ENCODE peak calls at places on chromosome 5, in five cellular contexts. One of them, this sample, is unnamed.

GRCh38 chr5:16666861-16667481 is 50.2 kb upstream of the RETREG1 start:
- DNase-seq in heart right ventricle: peak; percentile 58
- DNase-seq in H1: no peak
- DNase-seq in pancreas: no peak
- DNase-seq in uterus: no peak
- DNase-seq in this sample: no peak

GRCh38 chr5:81789033-81789432 is 38.1 kb upstream of the SSBP2 start:
- DNase-seq in heart right ventricle: no peak
- DNase-seq in H1: no peak
- DNase-seq in pancreas: no peak
- DNase-seq in uterus: no peak
- DNase-seq in this sample: no peak

GRCh38 chr5:150082364-150082763 is 4.0 kb downstream of the CSF1R start:
- DNase-seq in heart right ventricle: no peak
- DNase-seq in H1: no peak
- DNase-seq in pancreas: no peak
- DNase-seq in uterus: no peak
- DNase-seq in this sample: no peak

GRCh38 chr5:71874521-71874920 is 155.4 kb downstream of the CARTPT start:
- DNase-seq in heart right ventricle: no peak
- DNase-seq in H1: no peak
- DNase-seq in pancreas: no peak
- DNase-seq in uterus: no peak
- DNase-seq in this sample: no peak

GRCh38 chr5:5313081-5313736 is 109.3 kb upstream of the ICE1 start:
- DNase-seq in heart right ventricle: no peak
- DNase-seq in H1: no peak
- DNase-seq in pancreas: no peak
- DNase-seq in uterus: no peak
- DNase-seq in this sample: no peak

GRCh38 chr5:59799668-59800374 is 93.7 kb downstream of the PDE4D start:
- DNase-seq in heart right ventricle: no peak
- DNase-seq in H1: no peak
- DNase-seq in pancreas: no peak
- DNase-seq in uterus: no peak
- DNase-seq in this sample: no peak

GRCh38 chr5:54443264-54443663 is 12.2 kb upstream of the HSPB3 start:
- DNase-seq in heart right ventricle: no peak
- DNase-seq in H1: no peak
- DNase-seq in pancreas: no peak
- DNase-seq in uterus: no peak
- DNase-seq in this sample: no peak

GRCh38 chr5:72618699-72619098 is 111.5 kb upstream of the ZNF366 start:
- DNase-seq in heart right ventricle: no peak
- DNase-seq in H1: no peak
- DNase-seq in pancreas: no peak
- DNase-seq in uterus: no peak
- DNase-seq in this sample: no peak

GRCh38 chr5:56126487-56127179 is 106.5 kb downstream of the ANKRD55 start:
- DNase-seq in heart right ventricle: no peak
- DNase-seq in H1: no peak
- DNase-seq in pancreas: no peak
- DNase-seq in uterus: no peak
- DNase-seq in this sample: no peak

GRCh38 chr5:144156767-144157171 is 13.7 kb downstream of the YIPF5 start:
- DNase-seq in heart right ventricle: no peak
- DNase-seq in H1: no peak
- DNase-seq in pancreas: no peak
- DNase-seq in uterus: no peak
- DNase-seq in this sample: no peak

GRCh38 chr5:112628219-112628618 is 109.5 kb upstream of the APC start:
- DNase-seq in heart right ventricle: no peak
- DNase-seq in H1: no peak
- DNase-seq in pancreas: no peak
- DNase-seq in uterus: no peak
- DNase-seq in this sample: no peak

GRCh38 chr5:231661-232060 is 13.5 kb downstream of the SDHA start:
- DNase-seq in heart right ventricle: no peak
- DNase-seq in H1: no peak
- DNase-seq in pancreas: no peak
- DNase-seq in uterus: no peak
- DNase-seq in this sample: no peak

GRCh38 chr5:67268233-67269011 is 71.8 kb upstream of the CD180 start:
- DNase-seq in heart right ventricle: peak; percentile 61
- DNase-seq in H1: no peak
- DNase-seq in pancreas: peak; percentile 52
- DNase-seq in uterus: peak; percentile 83
- DNase-seq in this sample: peak; percentile 67

GRCh38 chr5:85500869-85501268 is 1116.2 kb upstream of the EDIL3 start:
- DNase-seq in heart right ventricle: no peak
- DNase-seq in H1: no peak
- DNase-seq in pancreas: no peak
- DNase-seq in uterus: no peak
- DNase-seq in this sample: no peak

GRCh38 chr5:44183753-44184152 is 205.5 kb downstream of the FGF10 start:
- DNase-seq in heart right ventricle: no peak
- DNase-seq in H1: no peak
- DNase-seq in pancreas: no peak
- DNase-seq in uterus: no peak
- DNase-seq in this sample: no peak

GRCh38 chr5:74441616-74442015 is 198.9 kb downstream of the ENC1 start:
- DNase-seq in heart right ventricle: no peak
- DNase-seq in H1: no peak
- DNase-seq in pancreas: no peak
- DNase-seq in uterus: no peak
- DNase-seq in this sample: no peak

GRCh38 chr5:40634593-40634992 is 45.1 kb upstream of the PTGER4 start:
- DNase-seq in heart right ventricle: no peak
- DNase-seq in H1: no peak
- DNase-seq in pancreas: peak; percentile 22
- DNase-seq in uterus: no peak
- DNase-seq in this sample: no peak

GRCh38 chr5:37492778-37493555 is 113.8 kb downstream of the WDR70 start:
- DNase-seq in heart right ventricle: no peak
- DNase-seq in H1: no peak
- DNase-seq in pancreas: no peak
- DNase-seq in uterus: no peak
- DNase-seq in this sample: no peak

GRCh38 chr5:98993512-98993911 is 64.7 kb upstream of the CHD1 start:
- DNase-seq in heart right ventricle: no peak
- DNase-seq in H1: no peak
- DNase-seq in pancreas: no peak
- DNase-seq in uterus: no peak
- DNase-seq in this sample: no peak

GRCh38 chr5:94276751-94277150 is 341.7 kb downstream of the KIAA0825 start:
- DNase-seq in heart right ventricle: no peak
- DNase-seq in H1: no peak
- DNase-seq in pancreas: no peak
- DNase-seq in uterus: no peak
- DNase-seq in this sample: no peak

GRCh38 chr5:76622973-76623596 is at the start of gene F2RL2:
- DNase-seq in heart right ventricle: no peak
- DNase-seq in H1: no peak
- DNase-seq in pancreas: no peak
- DNase-seq in uterus: peak; percentile 40
- DNase-seq in this sample: no peak

GRCh38 chr5:169880012-169880673 is 100.2 kb downstream of the INSYN2B start:
- DNase-seq in heart right ventricle: no peak
- DNase-seq in H1: no peak
- DNase-seq in pancreas: no peak
- DNase-seq in uterus: no peak
- DNase-seq in this sample: no peak

GRCh38 chr5:157857821-157858526 is 971 bp downstream of the CLINT1 start:
- DNase-seq in heart right ventricle: no peak
- DNase-seq in H1: no peak
- DNase-seq in pancreas: no peak
- DNase-seq in uterus: no peak
- DNase-seq in this sample: no peak

GRCh38 chr5:78569441-78569840 is 79.1 kb downstream of the LHFPL2 start:
- DNase-seq in heart right ventricle: peak; percentile 28
- DNase-seq in H1: no peak
- DNase-seq in pancreas: peak; percentile 86
- DNase-seq in uterus: peak; percentile 59
- DNase-seq in this sample: peak; percentile 80

GRCh38 chr5:141870871-141871270 is 7.3 kb downstream of the PCDH1 start:
- DNase-seq in heart right ventricle: no peak
- DNase-seq in H1: no peak
- DNase-seq in pancreas: no peak
- DNase-seq in uterus: no peak
- DNase-seq in this sample: no peak

GRCh38 chr5:142926549-142926948 is 156.4 kb downstream of the ARHGAP26 start:
- DNase-seq in heart right ventricle: no peak
- DNase-seq in H1: no peak
- DNase-seq in pancreas: no peak
- DNase-seq in uterus: no peak
- DNase-seq in this sample: no peak

GRCh38 chr5:78541058-78541624 is 107.4 kb downstream of the LHFPL2 start:
- DNase-seq in heart right ventricle: no peak
- DNase-seq in H1: no peak
- DNase-seq in pancreas: no peak
- DNase-seq in uterus: no peak
- DNase-seq in this sample: no peak

GRCh38 chr5:170216262-170216864 is 16.4 kb upstream of the C5orf58 start:
- DNase-seq in heart right ventricle: no peak
- DNase-seq in H1: no peak
- DNase-seq in pancreas: no peak
- DNase-seq in uterus: no peak
- DNase-seq in this sample: no peak

GRCh38 chr5:91928751-91929521 is 545.8 kb upstream of the ARRDC3 start:
- DNase-seq in heart right ventricle: no peak
- DNase-seq in H1: no peak
- DNase-seq in pancreas: no peak
- DNase-seq in uterus: no peak
- DNase-seq in this sample: no peak

GRCh38 chr5:50420343-50420935 is 20.6 kb downstream of the EMB start:
- DNase-seq in heart right ventricle: no peak
- DNase-seq in H1: no peak
- DNase-seq in pancreas: no peak
- DNase-seq in uterus: no peak
- DNase-seq in this sample: no peak

GRCh38 chr5:145947581-145947980 is 11.2 kb downstream of the SH3RF2 start:
- DNase-seq in heart right ventricle: no peak
- DNase-seq in H1: no peak
- DNase-seq in pancreas: no peak
- DNase-seq in uterus: no peak
- DNase-seq in this sample: no peak

GRCh38 chr5:135039526-135040296 is 5.7 kb upstream of the PITX1 start:
- DNase-seq in heart right ventricle: no peak
- DNase-seq in H1: peak; percentile 67
- DNase-seq in pancreas: peak; percentile 50
- DNase-seq in uterus: no peak
- DNase-seq in this sample: peak; percentile 65

DNA sequence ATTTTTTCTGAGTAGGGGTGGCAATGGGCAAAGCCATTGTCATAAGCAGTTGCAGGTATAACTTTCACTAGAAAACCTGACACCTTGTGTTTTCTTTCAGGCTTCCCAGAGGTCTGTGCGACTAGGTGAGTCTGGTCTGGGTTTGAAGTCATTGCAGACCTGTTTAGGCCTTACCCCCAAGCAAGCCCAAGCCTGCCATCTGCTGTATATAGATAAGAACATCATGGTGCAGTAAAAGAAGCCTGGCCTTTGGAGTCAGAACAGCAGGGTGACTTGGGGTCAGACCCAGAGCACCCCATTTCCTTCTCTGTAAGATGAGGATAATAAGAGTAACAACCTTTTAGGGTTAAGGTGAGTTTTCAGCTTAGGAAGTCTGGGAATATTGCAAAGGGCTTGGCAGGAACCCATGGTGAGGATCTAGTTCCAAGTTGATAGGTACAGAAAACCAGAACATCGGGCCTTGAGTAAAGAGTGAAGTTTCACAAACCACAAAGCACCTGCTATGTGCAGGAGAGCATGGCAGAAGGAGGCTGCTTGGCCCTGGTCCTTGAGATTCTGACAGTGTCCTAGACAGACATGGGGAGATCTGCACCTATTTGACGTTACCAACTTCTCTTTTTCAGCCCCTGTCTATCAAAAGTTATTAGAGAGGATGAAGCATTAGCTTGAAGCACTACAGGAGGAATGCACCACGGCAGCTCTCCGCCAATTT is 33.9 kb downstream of the TGFBI start:
- DNase-seq in heart right ventricle: no peak
- DNase-seq in H1: no peak
- DNase-seq in pancreas: no peak
- DNase-seq in uterus: no peak
- DNase-seq in this sample: no peak
- TF ChIP-seq CTCF in heart right ventricle: peak; percentile 59
- TF ChIP-seq CTCF in H1: peak; percentile 63
- TF ChIP-seq CTCF in pancreas: peak; percentile 5
- TF ChIP-seq CTCF in uterus: peak; percentile 28
- TF ChIP-seq CTCF in this sample: peak; percentile 60

DNA sequence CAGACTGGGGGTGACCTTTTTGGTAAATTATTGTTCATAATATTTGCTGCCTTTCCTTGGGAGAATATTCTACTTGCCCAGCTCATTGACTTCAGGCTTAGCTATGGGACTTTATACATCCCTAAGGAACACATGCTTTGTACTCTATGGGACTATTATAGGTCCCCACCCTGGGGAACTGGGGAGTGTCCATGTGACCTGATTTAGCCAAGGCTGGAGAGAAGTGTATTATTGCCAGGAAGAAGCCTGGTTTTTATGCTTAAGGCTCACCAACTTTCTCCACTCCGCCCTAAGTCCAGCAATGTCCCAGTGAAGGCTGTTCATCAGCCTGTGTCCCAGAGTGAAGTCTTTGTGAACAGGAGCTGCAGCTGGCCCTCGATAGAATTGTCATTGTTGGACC is 16.6 kb upstream of the DRD1 start:
- DNase-seq in heart right ventricle: no peak
- DNase-seq in H1: no peak
- DNase-seq in pancreas: no peak
- DNase-seq in uterus: no peak
- DNase-seq in this sample: no peak
- H3K4me3 ChIP-seq in heart right ventricle: no peak overlapping the region
- H3K4me3 ChIP-seq in H1: no peak overlapping the region
- H3K4me3 ChIP-seq in pancreas: no peak overlapping the region
- H3K4me3 ChIP-seq in uterus: no peak overlapping the region
- H3K4me3 ChIP-seq in this sample: no peak overlapping the region

GRCh38 chr5:84016090-84016489 is 295.4 kb upstream of the HAPLN1 start:
- DNase-seq in heart right ventricle: no peak
- DNase-seq in H1: no peak
- DNase-seq in pancreas: no peak
- DNase-seq in uterus: no peak
- DNase-seq in this sample: no peak
- H3K36me3 ChIP-seq in heart right ventricle: no peaks in the 10 kb centered on the region
- H3K36me3 ChIP-seq in H1: no peaks in the 10 kb centered on the region
- H3K36me3 ChIP-seq in pancreas: no peaks in the 10 kb centered on the region
- H3K36me3 ChIP-seq in uterus: no peaks in the 10 kb centered on the region
- H3K36me3 ChIP-seq in this sample: no peaks in the 10 kb centered on the region

GRCh38 chr5:58459860-58460726 is at the start of gene PLK2:
- DNase-seq in heart right ventricle: peak; percentile 96
- DNase-seq in H1: peak; percentile 88
- DNase-seq in pancreas: peak; percentile 98
- DNase-seq in uterus: peak; percentile 96
- DNase-seq in this sample: peak; percentile 92
- TF ChIP-seq CTCF in heart right ventricle: peak; percentile 46
- TF ChIP-seq CTCF in H1: peak; percentile 42
- TF ChIP-seq CTCF in pancreas: no peak
- TF ChIP-seq CTCF in uterus: peak; percentile 68
- TF ChIP-seq CTCF in this sample: peak; percentile 53

This sample was measured in psoas muscle.